ENCODE peak calls at places on chromosomes 12 and 14, in five cellular contexts. One of them, this sample, is unnamed.

GRCh38 chr12:126506426-126507182 is 1441.4 kb downstream of the AACS start:
- DNase-seq in heart left ventricle: no peak
- DNase-seq in esophagus squamous epithelium: no peak
- DNase-seq in ovary: no peak
- DNase-seq in sigmoid colon: no peak
- DNase-seq in this sample: no peak

GRCh38 chr14:97978336-97978735 is 1181.2 kb downstream of the VRK1 start:
- DNase-seq in sigmoid colon: peak; percentile 89
- DNase-seq in ovary: peak; percentile 73
- DNase-seq in esophagus squamous epithelium: no peak
- DNase-seq in heart left ventricle: peak; percentile 81
- DNase-seq in this sample: peak; percentile 69

GRCh38 chr14:44895716-44896115 is 66.0 kb downstream of the KLHL28 start:
- DNase-seq in heart left ventricle: no peak
- DNase-seq in sigmoid colon: no peak
- DNase-seq in esophagus squamous epithelium: no peak
- DNase-seq in ovary: no peak
- DNase-seq in this sample: no peak

GRCh38 chr14:64762044-64763034 is 58.1 kb downstream of the PLEKHG3 start:
- DNase-seq in heart left ventricle: peak; percentile 92
- DNase-seq in sigmoid colon: peak; percentile 93
- DNase-seq in ovary: peak; percentile 97
- DNase-seq in esophagus squamous epithelium: no peak
- DNase-seq in this sample: peak; percentile 93

GRCh38 chr12:3336606-3337311 is 154.2 kb upstream of the PRMT8 start:
- DNase-seq in esophagus squamous epithelium: no peak
- DNase-seq in ovary: no peak
- DNase-seq in heart left ventricle: peak; percentile 78
- DNase-seq in sigmoid colon: peak; percentile 79
- DNase-seq in this sample: peak; percentile 34

GRCh38 chr14:84643438-84643837 is 886.5 kb upstream of the FLRT2 start:
- DNase-seq in heart left ventricle: no peak
- DNase-seq in esophagus squamous epithelium: no peak
- DNase-seq in sigmoid colon: no peak
- DNase-seq in ovary: no peak
- DNase-seq in this sample: no peak

GRCh38 chr14:74664717-74665116 is 48.2 kb downstream of the AREL1 start:
- DNase-seq in sigmoid colon: no peak
- DNase-seq in heart left ventricle: no peak
- DNase-seq in ovary: no peak
- DNase-seq in esophagus squamous epithelium: no peak
- DNase-seq in this sample: no peak

GRCh38 chr12:105552056-105552455 is 221.6 kb downstream of the C12orf75 start:
- DNase-seq in heart left ventricle: no peak
- DNase-seq in ovary: no peak
- DNase-seq in esophagus squamous epithelium: no peak
- DNase-seq in sigmoid colon: no peak
- DNase-seq in this sample: no peak

GRCh38 chr12:26854028-26854387 is 21.0 kb upstream of the ITPR2 start:
- DNase-seq in esophagus squamous epithelium: no peak
- DNase-seq in ovary: no peak
- DNase-seq in sigmoid colon: no peak
- DNase-seq in heart left ventricle: no peak
- DNase-seq in this sample: no peak

DNA sequence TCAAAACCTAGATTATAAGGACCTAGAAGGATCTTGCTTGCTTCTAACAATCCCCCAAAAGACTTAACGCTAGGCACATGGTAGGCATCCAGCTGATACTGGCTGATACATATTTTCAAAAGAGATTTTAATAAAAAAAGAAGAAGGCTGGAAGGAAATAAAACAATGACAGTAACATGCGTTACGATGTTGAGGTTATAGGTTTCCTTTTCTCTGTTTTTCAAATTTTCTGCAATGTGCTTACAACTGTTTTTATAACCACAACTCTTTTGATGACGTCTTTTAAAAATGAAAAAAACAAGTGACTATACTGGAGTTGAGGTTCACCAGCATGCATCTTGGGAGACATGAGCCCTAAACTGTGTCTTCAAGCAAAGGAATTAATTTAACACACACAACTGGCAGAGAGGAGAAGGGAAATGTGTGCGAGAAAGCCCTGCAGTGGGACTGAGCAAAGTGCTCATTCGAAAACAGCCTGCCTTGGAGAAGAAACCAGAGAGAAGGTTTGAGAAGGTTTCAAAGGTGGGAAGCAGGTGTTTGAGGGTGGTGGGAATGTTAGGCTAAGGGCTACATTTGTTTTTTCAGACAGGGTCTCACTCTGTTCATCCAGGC is 80.4 kb downstream of the DUSP16 start:
- DNase-seq in ovary: no peak
- DNase-seq in esophagus squamous epithelium: no peak
- DNase-seq in heart left ventricle: no peak
- DNase-seq in sigmoid colon: no peak
- DNase-seq in this sample: no peak
- H3K4me1 ChIP-seq in ovary: no peaks in the 10 kb centered on the region
- H3K4me1 ChIP-seq in esophagus squamous epithelium: no peaks in the 10 kb centered on the region
- H3K4me1 ChIP-seq in heart left ventricle: no peaks in the 10 kb centered on the region
- H3K4me1 ChIP-seq in sigmoid colon: no peaks in the 10 kb centered on the region
- H3K4me1 ChIP-seq in this sample: peaks cover 7% of the 10 kb centered on the region

GRCh38 chr14:53948181-53948884 is 8.3 kb downstream of the BMP4 start:
- DNase-seq in heart left ventricle: no peak
- DNase-seq in esophagus squamous epithelium: no peak
- DNase-seq in ovary: no peak
- DNase-seq in sigmoid colon: no peak
- DNase-seq in this sample: no peak
- TF ChIP-seq POLR2A in heart left ventricle: no peak
- TF ChIP-seq POLR2A in esophagus squamous epithelium: no peak
- TF ChIP-seq POLR2A in ovary: no peak
- TF ChIP-seq POLR2A in sigmoid colon: no peak
- TF ChIP-seq POLR2A in this sample: no peak

GRCh38 chr14:46197856-46198255 is 453.7 kb downstream of the RPL10L start:
- DNase-seq in ovary: no peak
- DNase-seq in sigmoid colon: no peak
- DNase-seq in heart left ventricle: no peak
- DNase-seq in esophagus squamous epithelium: no peak
- DNase-seq in this sample: no peak
- H3K4me1 ChIP-seq in ovary: no peaks in the 10 kb centered on the region
- H3K4me1 ChIP-seq in sigmoid colon: no peaks in the 10 kb centered on the region
- H3K4me1 ChIP-seq in heart left ventricle: no peaks in the 10 kb centered on the region
- H3K4me1 ChIP-seq in esophagus squamous epithelium: no peaks in the 10 kb centered on the region
- H3K4me1 ChIP-seq in this sample: no peaks in the 10 kb centered on the region

DNA sequence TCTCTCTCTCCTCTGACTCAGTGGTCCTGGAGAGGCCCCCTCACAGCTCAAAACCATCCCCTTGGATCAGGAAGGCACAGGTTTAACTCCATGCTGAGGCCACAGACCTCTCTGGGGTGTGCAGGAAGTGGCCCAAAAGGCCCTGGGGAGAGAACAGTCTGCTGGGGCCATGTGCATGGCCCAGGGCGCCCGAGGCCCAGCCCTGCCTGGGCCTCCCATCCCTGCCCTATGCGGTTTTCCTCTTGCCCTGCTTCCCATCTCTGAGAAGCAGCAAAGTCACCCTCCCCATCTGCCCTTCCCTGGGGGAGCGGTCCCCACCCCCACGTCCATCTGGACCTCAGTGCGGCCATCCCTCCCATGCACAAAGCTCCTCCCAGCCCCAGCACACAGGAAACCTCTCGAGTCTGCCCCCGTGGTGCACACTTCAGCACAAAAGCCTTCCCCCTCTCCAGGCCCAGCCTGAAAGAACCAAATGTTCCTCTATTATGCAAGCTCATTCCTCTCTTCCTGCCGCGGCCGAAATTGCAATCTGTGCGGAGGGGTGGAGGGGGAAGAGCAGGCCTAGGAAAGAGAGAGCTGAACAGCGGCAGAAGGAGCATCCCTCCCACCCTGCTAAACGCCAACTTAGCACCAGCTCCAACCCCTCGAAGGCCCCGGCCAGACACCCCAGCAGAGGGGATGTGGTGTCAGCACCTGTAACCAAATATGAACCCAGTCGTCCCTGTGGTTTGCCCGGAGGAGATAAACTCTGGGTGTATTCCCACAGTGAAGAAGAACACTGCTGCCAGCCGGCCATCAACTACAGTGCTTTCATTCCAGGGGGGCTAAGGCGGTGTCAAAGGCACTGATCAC is 108.5 kb downstream of the SCARB1 start:
- DNase-seq in sigmoid colon: peak; percentile 98
- DNase-seq in ovary: peak; percentile 89
- DNase-seq in esophagus squamous epithelium: no peak
- DNase-seq in heart left ventricle: peak; percentile 93
- DNase-seq in this sample: peak; percentile 46
- TF ChIP-seq POLR2A in sigmoid colon: peak; percentile 34
- TF ChIP-seq POLR2A in ovary: no peak
- TF ChIP-seq POLR2A in esophagus squamous epithelium: no peak
- TF ChIP-seq POLR2A in heart left ventricle: no peak
- TF ChIP-seq POLR2A in this sample: no peak

GRCh38 chr14:20578784-20579502 is 8.9 kb downstream of the RNASE11 start:
- DNase-seq in ovary: no peak
- DNase-seq in heart left ventricle: no peak
- DNase-seq in sigmoid colon: no peak
- DNase-seq in esophagus squamous epithelium: no peak
- DNase-seq in this sample: no peak

GRCh38 chr14:20578325-20578724 is 9.5 kb downstream of the RNASE11 start:
- DNase-seq in sigmoid colon: no peak
- DNase-seq in heart left ventricle: no peak
- DNase-seq in ovary: no peak
- DNase-seq in esophagus squamous epithelium: no peak
- DNase-seq in this sample: no peak

GRCh38 chr14:20583908-20584307 is 3.9 kb downstream of the RNASE11 start:
- DNase-seq in ovary: no peak
- DNase-seq in heart left ventricle: no peak
- DNase-seq in sigmoid colon: no peak
- DNase-seq in esophagus squamous epithelium: no peak
- DNase-seq in this sample: no peak

GRCh38 chr14:20583142-20583541 is 4.7 kb downstream of the RNASE11 start:
- DNase-seq in heart left ventricle: no peak
- DNase-seq in esophagus squamous epithelium: no peak
- DNase-seq in sigmoid colon: no peak
- DNase-seq in ovary: no peak
- DNase-seq in this sample: no peak

GRCh38 chr14:20580242-20580641 is 7.6 kb downstream of the RNASE11 start:
- DNase-seq in heart left ventricle: no peak
- DNase-seq in sigmoid colon: no peak
- DNase-seq in esophagus squamous epithelium: no peak
- DNase-seq in ovary: no peak
- DNase-seq in this sample: no peak
- H3K4me1 ChIP-seq in heart left ventricle: no peaks in the 10 kb centered on the region
- H3K4me1 ChIP-seq in sigmoid colon: no peaks in the 10 kb centered on the region
- H3K4me1 ChIP-seq in esophagus squamous epithelium: no peaks in the 10 kb centered on the region
- H3K4me1 ChIP-seq in ovary: no peaks in the 10 kb centered on the region
- H3K4me1 ChIP-seq in this sample: no peaks in the 10 kb centered on the region

GRCh38 chr14:52313903-52314481 is at the start of gene PTGER2:
- DNase-seq in esophagus squamous epithelium: peak; percentile 14
- DNase-seq in ovary: peak; percentile 88
- DNase-seq in heart left ventricle: peak; percentile 92
- DNase-seq in sigmoid colon: peak; percentile 92
- DNase-seq in this sample: peak; percentile 93
- TF ChIP-seq POLR2A in esophagus squamous epithelium: peak; percentile 64
- TF ChIP-seq POLR2A in ovary: no peak
- TF ChIP-seq POLR2A in heart left ventricle: no peak
- TF ChIP-seq POLR2A in sigmoid colon: no peak
- TF ChIP-seq POLR2A in this sample: no peak

DNA sequence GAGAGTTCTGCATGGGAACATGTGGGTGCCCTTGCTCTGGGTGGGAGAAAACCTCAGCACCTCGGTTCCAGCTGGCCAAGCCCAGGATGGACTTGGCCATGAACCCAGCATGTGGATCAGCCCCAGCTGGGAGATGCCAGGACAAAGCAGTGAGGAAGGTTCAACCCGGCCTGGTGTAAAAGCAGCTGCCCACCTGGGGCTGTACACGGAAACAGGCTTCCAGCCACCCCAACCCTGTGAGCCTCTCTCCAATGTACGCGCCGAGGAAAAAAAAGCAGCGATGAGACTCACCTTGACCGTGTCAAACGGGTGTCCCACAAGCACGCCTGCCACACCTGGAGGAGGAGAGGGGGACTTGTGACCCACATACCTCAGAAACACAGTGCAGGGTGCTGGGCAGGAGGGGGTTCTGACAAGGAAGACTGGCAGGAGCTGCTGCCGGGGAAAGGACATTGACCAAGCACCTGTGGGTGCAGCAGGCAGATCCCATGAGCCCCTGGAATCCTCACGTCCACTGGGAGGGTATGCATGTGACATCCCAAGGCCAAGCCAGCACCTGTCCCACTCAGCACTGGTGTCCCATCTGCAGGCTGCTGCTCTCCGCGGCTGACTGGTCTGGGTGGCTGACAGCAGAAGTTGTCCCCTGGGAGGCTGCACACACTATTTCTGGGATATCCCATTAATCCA is 7.5 kb downstream of the SLC25A29 start:
- DNase-seq in heart left ventricle: peak; percentile 14
- DNase-seq in sigmoid colon: peak; percentile 65
- DNase-seq in ovary: no peak
- DNase-seq in esophagus squamous epithelium: no peak
- DNase-seq in this sample: no peak
- H3K4me1 ChIP-seq in heart left ventricle: peaks cover 24% of the 10 kb centered on the region
- H3K4me1 ChIP-seq in sigmoid colon: peaks cover 40% of the 10 kb centered on the region
- H3K4me1 ChIP-seq in ovary: peaks cover 16% of the 10 kb centered on the region
- H3K4me1 ChIP-seq in esophagus squamous epithelium: peaks cover 57% of the 10 kb centered on the region
- H3K4me1 ChIP-seq in this sample: peaks cover 30% of the 10 kb centered on the region